ENCODE peak calls at places on chromosomes 4 and X, in six cellular contexts. N is breast epithelium, H is spleen, U is GM23338, Q is transverse colon, D is vagina. Z is an unnamed sample. For H3K4me1, the result is how much of the 10 kb centered on the place peaks cover.

GRCh38 chrX:101062171-101062570 is 10.3 kb upstream of the TRMT2B start:
- DNase-seq in Q (no peak), N (no peak), D (no peak), U (peak), H (no peak), Z (no peak)

GRCh38 chr4:1855334-1856070 is 454 bp downstream of the LETM1 start:
- DNase-seq in N (no peak), U (no peak), Q (peak), H (no peak), D (no peak), Z (no peak)

GRCh38 chr4:161010227-161010626 is 1153.6 kb downstream of the FSTL5 start:
- DNase-seq in Q (no peak), H (no peak), N (no peak), D (no peak), U (no peak), Z (no peak)

GRCh38 chr4:183541081-183542045 is 36.5 kb downstream of the ING2 start:
- DNase-seq in N (no peak), H (no peak), D (no peak), U (peak), Q (no peak), Z (no peak)

GRCh38 chr4:130955520-130955919 is 1859.6 kb downstream of the C4orf33 start:
- DNase-seq in H (no peak), N (no peak), Q (no peak), D (no peak), U (no peak), Z (no peak)

GRCh38 chrX:118459494-118459893 is 36.1 kb upstream of the DOCK11 start:
- DNase-seq in N (no peak), H (no peak), Q (no peak), D (no peak), U (peak), Z (no peak)

GRCh38 chrX:40154853-40155616 is 57.3 kb upstream of the BCOR start:
- DNase-seq in D (no peak), Q (peak), N (no peak), U (peak), H (peak), Z (peak)

GRCh38 chrX:38937400-38937799 is 136.1 kb downstream of the MID1IP1 start:
- DNase-seq in H (no peak), U (no peak), D (no peak), Q (no peak), N (no peak), Z (no peak)

GRCh38 chrX:41526925-41527324 is 79.8 kb downstream of the NYX start:
- DNase-seq in U (no peak), D (no peak), N (no peak), Q (no peak), H (no peak), Z (no peak)

GRCh38 chr4:22315643-22316042 is 200.2 kb downstream of the ADGRA3 start:
- DNase-seq in N (no peak), Q (no peak), U (no peak), H (no peak), D (no peak), Z (no peak)

GRCh38 chrX:53430231-53430630 is 3.9 kb downstream of the HSD17B10 start:
- DNase-seq in U (no peak), H (no peak), N (no peak), D (no peak), Q (no peak), Z (no peak)

GRCh38 chr4:52646096-52646495 is 13.0 kb downstream of the USP46 start:
- DNase-seq in D (no peak), Q (no peak), H (no peak), N (no peak), U (no peak), Z (no peak)

GRCh38 chr4:100314057-100314456 is 123.8 kb upstream of the DDIT4L start:
- DNase-seq in D (no peak), H (no peak), Q (no peak), U (peak), N (no peak), Z (no peak)

GRCh38 chrX:129427267-129427666 is 96.0 kb downstream of the SMARCA1 start:
- DNase-seq in D (no peak), H (no peak), Q (no peak), N (no peak), U (no peak), Z (no peak)

GRCh38 chrX:17375631-17376380 is 806 bp downstream of the NHS start:
- DNase-seq in N (no peak), U (peak), H (peak), Q (peak), D (no peak), Z (no peak)

GRCh38 chrX:48761674-48762471 is at the start of gene GLOD5:
- DNase-seq in U (peak), D (no peak), H (no peak), Q (peak), N (peak), Z (no peak)

GRCh38 chr4:116223059-116223732 is 862.2 kb downstream of the TRAM1L1 start:
- DNase-seq in Q (no peak), D (no peak), H (no peak), U (no peak), N (no peak), Z (no peak)

GRCh38 chr4:13348216-13348615 is 135.9 kb downstream of the RAB28 start:
- DNase-seq in N (no peak), U (no peak), H (no peak), Q (no peak), D (no peak), Z (peak)

GRCh38 chr4:41455215-41455614 is 82.7 kb upstream of the LIMCH1 start:
- DNase-seq in D (no peak), Q (no peak), U (peak), N (no peak), H (no peak), Z (no peak)

GRCh38 chr4:7807351-7807921 is 132.2 kb downstream of the AFAP1 start:
- DNase-seq in H (peak), U (no peak), D (no peak), N (no peak), Q (no peak), Z (no peak)

GRCh38 chr4:96455045-96455720 is 615.3 kb downstream of the PDHA2 start:
- DNase-seq in Q (no peak), N (no peak), D (no peak), U (no peak), H (no peak), Z (no peak)

GRCh38 chrX:4710618-4711433 is 997.4 kb upstream of the PRKX start:
- DNase-seq in D (no peak), U (no peak), H (no peak), N (no peak), Q (no peak), Z (no peak)

GRCh38 chrX:14497184-14497666 is 32.1 kb upstream of the GLRA2 start:
- DNase-seq in Q (no peak), U (no peak), N (no peak), D (no peak), H (no peak), Z (no peak)

GRCh38 chrX:133435544-133436124 is 20.3 kb upstream of the GPC4 start:
- DNase-seq in D (no peak), H (no peak), U (peak), Q (no peak), N (no peak), Z (no peak)

GRCh38 chrX:133440081-133440796 is 24.9 kb upstream of the GPC4 start:
- DNase-seq in H (no peak), D (no peak), Q (no peak), N (no peak), U (peak), Z (no peak)

GRCh38 chrX:133434197-133434820 is 19.0 kb upstream of the GPC4 start:
- DNase-seq in D (no peak), Q (no peak), U (peak), H (no peak), N (no peak), Z (no peak)

GRCh38 chrX:133437771-133438170 is 22.5 kb upstream of the GPC4 start:
- DNase-seq in H (no peak), D (no peak), Q (no peak), U (no peak), N (no peak), Z (no peak)

GRCh38 chrX:133437356-133437755 is 22.1 kb upstream of the GPC4 start:
- DNase-seq in N (no peak), H (no peak), D (no peak), Q (no peak), U (peak), Z (no peak)
- H3K4me1 ChIP-seq in N (under half), H (under half), D (under half), Q (under half), U (under half), Z (under half)

DNA sequence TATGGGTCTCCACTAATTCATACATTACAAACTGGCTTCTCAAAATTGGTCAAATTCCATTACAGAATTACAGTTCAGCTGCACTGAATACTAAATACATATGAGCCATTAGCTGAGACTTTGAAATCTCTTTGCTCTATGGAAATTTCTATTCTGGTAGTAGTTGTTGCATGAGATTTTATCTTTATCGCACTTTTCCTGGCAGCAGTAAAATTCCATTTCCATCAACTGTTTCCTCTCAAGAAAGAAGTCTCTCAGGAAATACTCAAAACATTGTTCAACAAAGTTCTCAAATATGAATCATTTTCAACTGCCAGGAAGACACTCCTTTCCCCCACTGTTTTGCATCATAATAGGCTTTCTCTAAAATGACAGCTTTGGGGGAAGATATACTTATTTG is 51.3 kb downstream of the ATP11C start:
- DNase-seq in Q (no peak), U (no peak), N (no peak), D (no peak), H (no peak), Z (no peak)
- TF ChIP-seq POLR2AphosphoS5 in Q (no peak), U (no peak), N (no peak), D (no peak), H (no peak), Z (no peak)

DNA sequence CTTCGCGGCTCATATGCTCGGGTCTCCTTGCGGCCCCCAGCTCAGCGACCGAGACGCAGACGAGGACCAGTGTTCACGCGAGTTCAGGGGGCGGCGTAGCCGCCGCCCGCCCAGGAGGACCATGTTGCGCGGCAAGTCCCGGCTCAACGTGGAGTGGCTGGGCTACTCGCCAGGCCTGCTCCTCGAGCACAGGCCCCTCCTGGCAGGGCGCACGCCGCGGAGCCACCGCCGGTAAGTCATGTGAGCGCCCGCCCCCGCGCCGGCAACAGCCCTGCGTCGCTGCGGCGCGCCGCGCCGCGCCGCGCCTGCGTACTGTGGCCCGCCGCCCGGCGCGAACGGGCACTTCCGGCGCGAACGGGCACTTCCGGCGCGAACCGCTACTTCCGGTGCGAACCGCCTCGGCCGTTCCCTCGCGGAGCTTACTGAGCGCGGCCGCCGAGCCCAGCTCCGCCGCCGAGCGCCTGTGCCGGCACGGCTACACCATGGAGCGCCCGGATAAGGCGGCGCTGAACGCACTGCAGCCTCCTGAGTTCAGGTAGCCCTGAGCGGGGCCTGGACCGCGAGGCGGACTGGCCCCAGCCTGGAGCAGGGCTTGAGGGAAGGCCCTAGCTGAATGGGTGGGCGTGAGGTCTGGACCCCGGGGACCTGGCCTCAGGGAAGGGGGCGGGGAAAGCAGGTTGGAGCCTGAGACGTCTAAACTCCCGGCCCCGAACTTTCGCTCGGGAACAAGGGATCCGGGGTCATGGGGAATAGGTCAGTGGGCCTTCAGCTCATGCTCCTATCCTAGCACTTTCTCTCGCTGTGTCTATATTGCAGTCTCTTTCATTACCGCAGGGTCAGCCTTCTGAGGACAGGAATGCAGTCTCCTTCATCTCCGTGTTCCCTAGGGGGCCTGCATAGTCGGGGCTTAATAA is at the start of gene VMA21:
- DNase-seq in D (no peak), H (peak), N (peak), Q (peak), U (peak), Z (peak)
- H3K4me1 ChIP-seq in D (under half), H (under half), N (under half), Q (under half), U (under half), Z (under half)

DNA sequence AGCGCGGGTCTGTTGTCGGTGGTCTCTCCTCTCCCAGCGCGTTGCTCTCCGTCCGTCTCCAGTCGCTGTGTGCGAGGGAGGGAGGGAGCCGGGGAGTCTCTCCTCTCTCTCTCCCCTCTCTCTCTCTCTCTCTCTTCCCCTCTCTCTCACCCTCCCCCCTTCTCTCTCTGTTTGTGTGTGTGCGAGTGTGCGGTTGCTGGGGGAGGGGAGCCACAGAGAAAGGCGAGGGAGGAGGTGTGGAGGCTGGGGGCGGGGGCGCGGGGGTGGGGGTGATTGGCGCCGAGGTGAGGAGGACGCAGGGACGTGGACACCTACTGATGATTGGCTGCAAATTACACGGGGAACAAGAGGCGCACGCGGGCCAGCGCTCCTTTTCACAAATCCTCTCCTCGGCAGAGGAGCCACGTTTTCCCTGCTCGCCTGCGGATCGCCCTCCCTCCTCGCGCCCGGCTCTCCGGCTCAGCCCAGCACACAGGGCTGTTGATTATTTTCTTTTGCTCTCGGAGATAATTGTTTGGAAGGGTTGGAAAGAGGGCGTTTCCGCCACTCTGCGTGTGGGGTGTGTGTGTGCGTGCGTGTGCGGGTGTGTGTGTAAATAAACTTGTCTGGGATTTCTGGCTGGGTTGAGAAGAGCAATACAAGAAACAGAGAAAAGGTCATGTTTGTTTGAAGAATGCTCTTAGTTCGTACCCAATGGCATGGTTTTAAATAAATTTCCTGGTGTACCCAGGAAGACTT is at the start of gene CXXC4:
- DNase-seq in D (no peak), N (peak), Q (peak), U (peak), H (peak), Z (no peak)
- TF ChIP-seq POLR2AphosphoS5 in D (no peak), N (peak), Q (peak), U (peak), H (peak), Z (peak)

GRCh38 chrX:84475101-84475500 is 27.2 kb downstream of the HDX start:
- DNase-seq in Q (no peak), H (no peak), U (no peak), N (no peak), D (no peak), Z (no peak)

GRCh38 chrX:84475596-84475995 is 26.7 kb downstream of the HDX start:
- DNase-seq in U (no peak), Q (no peak), N (no peak), D (no peak), H (no peak), Z (no peak)

DNA sequence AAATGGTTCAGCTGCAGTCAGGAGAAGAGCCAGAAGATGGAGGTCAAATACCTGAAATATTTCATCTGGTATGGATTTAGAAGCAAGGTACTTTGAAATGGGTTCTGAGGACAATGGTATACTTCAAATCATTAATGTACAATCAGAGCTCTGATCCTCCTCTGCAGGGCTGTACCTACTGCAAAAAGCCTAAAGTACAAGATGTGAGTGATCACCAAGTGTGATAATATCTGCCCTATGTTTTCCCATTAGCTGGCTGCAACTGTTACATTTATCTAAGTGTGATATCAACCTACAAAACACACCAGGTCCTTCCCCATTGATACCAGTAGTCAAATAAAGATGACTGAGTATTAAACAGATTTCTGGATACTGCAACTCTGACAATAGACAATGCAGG is 25.1 kb downstream of the HDX start:
- DNase-seq in D (no peak), U (no peak), N (no peak), H (no peak), Q (no peak), Z (no peak)
- H3K4me1 ChIP-seq in D (under half), U (under half), N (under half), H (under half), Q (under half), Z (under half)

DNA sequence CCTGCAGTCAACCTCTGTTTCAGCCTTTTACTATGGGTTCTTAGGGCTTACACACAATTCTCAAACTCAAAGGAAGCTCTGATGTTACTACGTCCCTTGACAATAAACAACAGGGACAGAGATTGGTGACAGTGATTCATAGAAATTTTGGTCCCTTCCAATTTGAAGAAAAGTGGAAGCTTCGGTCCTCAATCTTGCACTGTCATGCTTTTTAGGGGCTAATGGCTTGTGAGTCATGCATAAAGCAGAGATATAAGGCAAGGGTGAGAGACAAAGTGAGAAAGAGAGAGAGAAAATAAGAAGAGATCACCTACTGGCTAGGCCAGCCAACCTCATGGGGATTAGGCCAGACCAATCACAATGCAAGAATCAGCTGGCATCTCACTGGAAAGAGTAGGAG is 63.2 kb upstream of the STARD8 start:
- DNase-seq in Q (no peak), U (no peak), D (no peak), H (no peak), N (no peak), Z (no peak)
- TF ChIP-seq POLR2AphosphoS5 in Q (no peak), U (no peak), D (no peak), H (no peak), N (no peak), Z (no peak)

DNA sequence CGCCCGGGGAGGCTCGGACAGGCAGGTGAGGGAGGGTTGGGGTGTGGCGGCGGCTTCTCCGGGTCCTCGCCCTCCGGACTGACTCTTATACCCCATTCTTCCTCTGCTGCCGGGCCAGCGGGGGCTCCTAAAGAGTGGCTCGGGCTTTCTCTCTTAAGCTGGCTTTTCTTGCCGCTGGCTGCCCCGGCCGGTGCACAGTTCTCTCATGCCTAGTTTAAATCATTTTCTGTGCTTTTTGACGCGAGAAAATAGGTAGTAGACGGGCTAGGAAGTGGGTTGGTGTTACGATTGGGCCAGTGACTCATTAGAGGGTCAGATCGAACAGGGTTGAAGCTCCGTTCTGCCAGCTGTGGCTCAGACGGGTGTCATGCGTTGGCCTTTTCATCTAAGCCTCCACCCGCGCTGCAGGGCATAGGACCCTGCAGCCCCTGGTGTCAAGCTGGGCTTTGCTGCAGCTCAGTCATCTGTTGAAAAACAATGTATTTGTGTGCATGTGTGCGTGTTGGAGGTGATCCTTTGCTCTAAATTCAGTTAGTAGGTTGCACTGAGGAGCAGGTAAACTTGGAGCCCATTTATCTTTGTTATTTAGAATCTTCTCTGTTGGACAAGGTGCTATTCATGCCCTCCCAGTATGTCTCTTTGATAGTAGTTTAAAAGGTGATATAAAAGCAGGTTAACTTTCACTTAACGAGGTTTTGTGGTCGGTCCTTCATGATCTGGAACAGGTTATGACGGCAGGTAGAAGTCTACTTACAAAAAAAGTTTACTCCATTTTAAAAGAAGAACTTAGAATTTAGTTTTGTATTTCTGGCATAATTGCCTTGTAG is 792 bp downstream of the BMP2K start:
- DNase-seq in N (no peak), Q (peak), U (peak), D (no peak), H (peak), Z (no peak)
- H3K4me1 ChIP-seq in N (under half), Q (under half), U (under half), D (under half), H (half or more), Z (under half)

GRCh38 chrX:55758033-55758432 is 40.5 kb downstream of the RRAGB start:
- DNase-seq in D (no peak), N (no peak), H (no peak), Q (no peak), U (no peak), Z (no peak)
- TF ChIP-seq POLR2AphosphoS5 in D (no peak), N (no peak), H (no peak), Q (no peak), U (no peak), Z (no peak)

Z was measured in esophagus muscularis mucosa.